ENCODE peak calls at places on chromosomes 5 and 9, in four cellular contexts. One of them, this sample, is unnamed.

GRCh38 chr5:103908327-103909099 is 345.9 kb upstream of the NUDT12 start:
- DNase-seq in retinal pigment epithelial cell: no peak
- DNase-seq in HAP-1: no peak
- DNase-seq in colonic mucosa: no peak
- DNase-seq in this sample: no peak

GRCh38 chr5:6847896-6848295 is 134.7 kb downstream of the TENT4A start:
- DNase-seq in retinal pigment epithelial cell: no peak
- DNase-seq in HAP-1: no peak
- DNase-seq in colonic mucosa: no peak
- DNase-seq in this sample: peak; percentile 13

GRCh38 chr5:141760193-141760592 is 78.2 kb upstream of the ARAP3 start:
- DNase-seq in retinal pigment epithelial cell: no peak
- DNase-seq in HAP-1: no peak
- DNase-seq in colonic mucosa: no peak
- DNase-seq in this sample: no peak

GRCh38 chr5:120624021-120624563 is 160.0 kb downstream of the PRR16 start:
- DNase-seq in retinal pigment epithelial cell: no peak
- DNase-seq in HAP-1: no peak
- DNase-seq in colonic mucosa: no peak
- DNase-seq in this sample: no peak

GRCh38 chr5:61304611-61305369 is 27.3 kb upstream of the ZSWIM6 start:
- DNase-seq in retinal pigment epithelial cell: peak; percentile 80
- DNase-seq in HAP-1: no peak
- DNase-seq in colonic mucosa: peak; percentile 81
- DNase-seq in this sample: no peak

GRCh38 chr5:175689147-175689991 is 31.5 kb downstream of the HRH2 start:
- DNase-seq in retinal pigment epithelial cell: no peak
- DNase-seq in HAP-1: no peak
- DNase-seq in colonic mucosa: no peak
- DNase-seq in this sample: no peak

GRCh38 chr9:21153688-21154608 is 12.3 kb upstream of the IFNW1 start:
- DNase-seq in retinal pigment epithelial cell: no peak
- DNase-seq in HAP-1: no peak
- DNase-seq in colonic mucosa: no peak
- DNase-seq in this sample: peak; percentile 22

GRCh38 chr9:36208521-36209253 is 18.0 kb downstream of the CLTA start:
- DNase-seq in retinal pigment epithelial cell: no peak
- DNase-seq in HAP-1: no peak
- DNase-seq in colonic mucosa: no peak
- DNase-seq in this sample: no peak

GRCh38 chr5:159764283-159764927 is 151.9 kb upstream of the ADRA1B start:
- DNase-seq in retinal pigment epithelial cell: peak; percentile 41
- DNase-seq in HAP-1: no peak
- DNase-seq in colonic mucosa: no peak
- DNase-seq in this sample: no peak

GRCh38 chr5:43256261-43256966 is 56.8 kb downstream of the HMGCS1 start:
- DNase-seq in retinal pigment epithelial cell: no peak
- DNase-seq in HAP-1: no peak
- DNase-seq in colonic mucosa: no peak
- DNase-seq in this sample: no peak

GRCh38 chr5:80926536-80926935 is 33.6 kb upstream of the RASGRF2 start:
- DNase-seq in retinal pigment epithelial cell: no peak
- DNase-seq in HAP-1: no peak
- DNase-seq in colonic mucosa: no peak
- DNase-seq in this sample: no peak

GRCh38 chr9:130710822-130711352 is 17.3 kb downstream of the EXOSC2 start:
- DNase-seq in retinal pigment epithelial cell: no peak
- DNase-seq in HAP-1: no peak
- DNase-seq in colonic mucosa: no peak
- DNase-seq in this sample: no peak

GRCh38 chr9:1001838-1002237 is 25.4 kb downstream of the DMRT3 start:
- DNase-seq in retinal pigment epithelial cell: no peak
- DNase-seq in HAP-1: no peak
- DNase-seq in colonic mucosa: no peak
- DNase-seq in this sample: no peak